ENCODE peak calls at places on chromosomes 12 and 14, in nine cellular contexts. H is fibroblast of lung, J is HFF-Myc, E is IMR-90, B is sigmoid colon, S is pancreas, C is colonic mucosa, O is lung, M is aorta. F is an unnamed sample.

GRCh38 chr14:94752575-94752974 is 17.3 kb downstream of the GSC start:
- DNase-seq in C (no peak), M (no peak), E (no peak), S (no peak), B (peak; percentile 60), J (no peak), O (no peak), H (no peak), F (no peak)

GRCh38 chr14:68924392-68925158 is 54.5 kb downstream of the ACTN1 start:
- DNase-seq in C (no peak), S (no peak), B (peak; percentile 90), E (no peak), H (peak; percentile 53), J (no peak), O (no peak), M (peak; percentile 85), F (no peak)

GRCh38 chr14:93709249-93709648 is 79.0 kb downstream of the PRIMA1 start:
- DNase-seq in B (no peak), J (no peak), C (no peak), M (no peak), S (no peak), H (no peak), O (no peak), E (no peak), F (no peak)

GRCh38 chr14:105147701-105148603 is 20.6 kb downstream of the JAG2 start:
- DNase-seq in C (no peak), S (peak; percentile 74), B (no peak), O (no peak), J (no peak), H (no peak), M (peak; percentile 78), E (no peak), F (no peak)

GRCh38 chr12:95248604-95249355 is 31.2 kb downstream of the VEZT start:
- DNase-seq in B (no peak), S (no peak), E (peak; percentile 41), M (no peak), J (peak; percentile 44), C (no peak), O (no peak), H (no peak), F (no peak)

GRCh38 chr12:50765325-50765911 is 1.5 kb downstream of the ATF1 start:
- DNase-seq in C (peak; percentile 58), B (no peak), S (no peak), M (no peak), H (peak; percentile 36), O (no peak), E (peak; percentile 56), J (no peak), F (no peak)

GRCh38 chr14:100740931-100741330 is 14.2 kb downstream of the DLK1 start:
- DNase-seq in S (no peak), H (no peak), O (no peak), B (peak; percentile 48), E (no peak), J (no peak), C (no peak), M (peak; percentile 66), F (no peak)

GRCh38 chr12:14443531-14443930 is 78.0 kb downstream of the ATF7IP start:
- DNase-seq in J (no peak), M (no peak), S (no peak), O (no peak), C (no peak), B (no peak), E (peak; percentile 14), H (no peak), F (no peak)

GRCh38 chr14:60655114-60655897 is 6.0 kb upstream of the SIX1 start:
- DNase-seq in B (no peak), C (no peak), M (no peak), H (no peak), E (no peak), S (no peak), O (no peak), J (no peak), F (no peak)

GRCh38 chr14:60653388-60653690 is 4.1 kb upstream of the SIX1 start:
- DNase-seq in S (peak; percentile 47), B (no peak), O (no peak), E (no peak), J (no peak), M (no peak), C (no peak), H (no peak), F (no peak)

GRCh38 chr14:60653709-60654161 is 4.5 kb upstream of the SIX1 start:
- DNase-seq in M (no peak), C (no peak), S (no peak), B (no peak), H (no peak), E (no peak), J (no peak), O (no peak), F (no peak)

GRCh38 chr14:60652674-60653387 is 3.6 kb upstream of the SIX1 start:
- DNase-seq in H (no peak), M (no peak), J (no peak), B (no peak), O (no peak), E (peak; percentile 23), C (no peak), S (no peak), F (no peak)

DNA sequence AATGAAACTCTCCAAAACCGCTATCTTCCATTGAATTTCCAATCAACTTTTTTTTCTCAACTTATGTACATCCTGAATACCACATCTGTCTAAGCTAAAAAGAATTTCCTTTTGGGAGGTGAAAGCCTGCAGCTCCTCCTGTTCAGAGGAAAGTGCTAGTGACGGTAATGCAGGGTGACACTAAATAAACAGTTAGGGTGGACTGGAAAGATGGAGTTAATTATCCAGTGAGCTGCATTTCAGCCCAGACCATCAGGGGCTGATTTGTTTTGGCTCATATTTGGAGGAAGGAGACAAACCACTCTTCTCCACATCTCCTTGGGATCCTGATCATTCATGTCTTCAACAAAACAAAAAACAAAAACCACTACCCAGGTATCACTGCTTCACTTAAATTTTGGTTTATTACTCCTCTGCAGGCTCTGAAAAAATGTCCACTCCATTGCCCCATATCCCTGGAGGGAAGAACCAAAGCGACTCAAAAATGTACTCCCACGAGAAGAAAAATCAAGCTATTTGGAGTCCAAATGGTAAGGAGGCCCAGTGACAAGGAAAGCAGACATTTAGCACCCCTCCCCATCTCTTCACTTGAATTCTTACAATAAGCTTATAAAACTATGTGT is 5.1 kb upstream of the SIX1 start:
- DNase-seq in C (no peak), S (no peak), J (peak; percentile 95), E (peak; percentile 76), M (no peak), H (peak; percentile 42), B (no peak), O (no peak), F (no peak)
- H3K4me3 ChIP-seq in C (no peak overlapping the region), S (no peak overlapping the region), J (peak overlapping the region; percentile 38), E (no peak overlapping the region), M (no peak overlapping the region), H (no peak overlapping the region), B (no peak overlapping the region), O (no peak overlapping the region), F (no peak overlapping the region)

GRCh38 chr12:5944053-5944452 is 1.0 kb downstream of the ANO2 start:
- DNase-seq in J (no peak), E (no peak), C (no peak), H (no peak), O (no peak), B (no peak), M (no peak), S (peak; percentile 30), F (no peak)

GRCh38 chr12:5941907-5942306 is 3.2 kb downstream of the ANO2 start:
- DNase-seq in E (no peak), B (no peak), C (no peak), S (no peak), M (no peak), H (no peak), O (no peak), J (no peak), F (no peak)

GRCh38 chr12:5945071-5946008 is at the start of gene ANO2:
- DNase-seq in J (no peak), H (peak; percentile 21), B (no peak), E (no peak), O (no peak), S (peak; percentile 43), C (no peak), M (no peak), F (no peak)

GRCh38 chr12:5946388-5946787 is 1.3 kb upstream of the ANO2 start:
- DNase-seq in O (no peak), B (no peak), M (no peak), H (no peak), C (no peak), J (no peak), E (no peak), S (no peak), F (no peak)

DNA sequence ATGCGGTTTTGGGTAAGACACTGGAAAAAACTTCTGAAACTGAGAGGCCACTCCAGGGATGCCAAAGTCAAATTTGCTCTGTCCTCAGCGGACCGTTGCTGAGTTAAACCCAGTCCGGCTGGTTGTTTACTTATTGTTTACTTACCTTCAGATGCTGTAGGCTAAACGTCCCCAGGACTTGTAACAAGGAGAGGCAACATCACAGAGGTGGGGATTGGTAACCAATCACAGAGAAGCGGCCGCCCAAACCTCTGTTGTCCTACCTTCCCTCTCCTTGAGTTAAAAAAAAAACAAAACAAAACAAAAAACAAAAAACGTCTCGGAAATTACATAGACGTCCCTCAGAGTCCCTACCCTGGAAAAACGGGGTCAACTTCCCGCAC is 380 bp downstream of the ANO2 start:
- DNase-seq in O (no peak), H (no peak), E (no peak), B (no peak), M (no peak), J (no peak), S (no peak), C (no peak), F (no peak)
- H3K4me3 ChIP-seq in O (no peak overlapping the region), H (no peak overlapping the region), E (peak overlapping the region; percentile 48), B (peak overlapping the region; percentile 42), M (peak overlapping the region; percentile 6), J (peak overlapping the region; percentile 23), S (no peak overlapping the region), C (peak overlapping the region; percentile 19), F (peak overlapping the region; percentile 31)

GRCh38 chr12:2265461-2266167 is 212.8 kb downstream of the CACNA1C start:
- DNase-seq in C (no peak), M (no peak), E (no peak), O (no peak), S (no peak), B (no peak), H (peak; percentile 77), J (no peak), F (no peak)

GRCh38 chr12:2262449-2262848 is 209.7 kb downstream of the CACNA1C start:
- DNase-seq in O (no peak), B (no peak), J (no peak), M (no peak), C (no peak), E (no peak), H (no peak), S (no peak), F (no peak)

GRCh38 chr12:2263921-2264320 is 211.1 kb downstream of the CACNA1C start:
- DNase-seq in H (no peak), M (no peak), S (no peak), C (no peak), O (no peak), J (no peak), E (no peak), B (no peak), F (no peak)

GRCh38 chr12:2266666-2267623 is 214.2 kb downstream of the CACNA1C start:
- DNase-seq in H (no peak), M (no peak), E (no peak), S (no peak), C (no peak), J (no peak), B (no peak), O (no peak), F (no peak)

GRCh38 chr12:2264622-2265306 is 212.0 kb downstream of the CACNA1C start:
- DNase-seq in J (no peak), S (no peak), C (no peak), O (no peak), M (no peak), B (no peak), H (peak; percentile 99), E (peak; percentile 98), F (peak; percentile 96)
- H3K4me3 ChIP-seq in J (no peak overlapping the region), S (no peak overlapping the region), C (no peak overlapping the region), O (no peak overlapping the region), M (no peak overlapping the region), B (no peak overlapping the region), H (no peak overlapping the region), E (no peak overlapping the region), F (no peak overlapping the region)

DNA sequence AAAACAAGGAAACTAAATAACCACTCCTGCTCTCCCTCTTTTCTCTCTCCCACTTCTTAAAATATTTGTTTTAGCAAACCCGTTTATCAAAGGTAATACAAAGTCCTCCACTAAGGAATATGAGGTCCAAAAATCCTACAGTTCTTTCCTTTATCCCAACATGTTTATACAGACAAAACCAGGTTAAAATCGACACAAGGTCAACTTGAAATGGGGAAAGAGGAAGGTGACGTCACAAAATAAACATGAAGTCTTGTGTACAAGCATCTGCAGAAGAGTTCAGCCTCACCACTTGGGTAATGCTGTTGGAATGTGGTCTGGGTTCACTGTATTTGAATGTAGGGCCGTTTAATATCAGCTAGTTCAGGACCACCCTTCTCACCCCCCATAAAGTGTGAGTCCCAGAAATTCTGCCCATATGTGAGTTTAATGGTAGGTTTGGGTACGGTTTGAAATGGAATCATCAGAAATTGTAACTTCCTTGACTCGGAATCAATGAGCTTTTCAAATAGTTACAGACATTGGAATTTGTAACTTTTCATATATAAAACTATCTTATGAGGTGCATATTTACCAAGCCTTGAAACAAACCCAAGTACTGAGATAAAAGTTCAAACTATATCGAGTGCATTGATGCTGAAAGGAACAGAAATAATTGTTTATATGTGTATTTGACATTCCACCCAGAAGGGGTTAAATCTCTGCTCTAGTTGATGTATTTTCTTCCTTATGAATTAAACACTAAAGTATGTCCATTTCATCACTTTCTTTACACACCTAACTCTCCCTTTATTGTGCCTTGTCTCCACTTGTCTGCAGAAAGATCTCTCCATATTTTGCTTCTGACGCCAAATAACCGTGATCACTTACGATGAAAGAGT is 120.1 kb upstream of the SLC38A2 start:
- DNase-seq in B (no peak), M (no peak), S (no peak), O (peak; percentile 33), H (peak; percentile 95), E (peak; percentile 97), J (peak; percentile 64), C (no peak), F (peak; percentile 44)
- H3K4me3 ChIP-seq in B (no peak overlapping the region), M (no peak overlapping the region), S (no peak overlapping the region), O (no peak overlapping the region), H (no peak overlapping the region), E (no peak overlapping the region), J (no peak overlapping the region), C (no peak overlapping the region), F (no peak overlapping the region)

F was measured in AG09309.